ENCODE peak calls at places on chromosomes 2 and 18, in nine cellular contexts. D, G, R, Z, S, V, B, K and A are unnamed samples.

GRCh38 chr18:36187138-36187825 is at the start of gene MOCOS:
- DNase-seq in D (peak), G (no peak), R (no peak), Z (no peak), S (peak), V (peak), B (peak), K (no peak), A (peak)

GRCh38 chr2:60260646-60261296 is 292.7 kb downstream of the BCL11A start:
- DNase-seq in D (no peak), G (no peak), R (no peak), Z (no peak), S (no peak), V (no peak), B (peak), K (no peak), A (no peak)

GRCh38 chr2:235689427-235689853 is 195.6 kb downstream of the AGAP1 start:
- DNase-seq in D (no peak), G (no peak), R (no peak), Z (no peak), S (no peak), V (no peak), B (no peak), K (no peak), A (no peak)

GRCh38 chr2:237209885-237210284 is 124.2 kb downstream of the COPS8 start:
- DNase-seq in D (no peak), G (no peak), R (no peak), Z (no peak), S (no peak), V (no peak), B (no peak), K (no peak), A (no peak)

GRCh38 chr18:23805898-23806297 is 116.6 kb downstream of the LAMA3 start:
- DNase-seq in D (no peak), G (no peak), R (no peak), Z (no peak), S (no peak), V (no peak), B (no peak), K (no peak), A (peak)

GRCh38 chr18:58863539-58864145 is 1.0 kb upstream of the ZNF532 start:
- DNase-seq in D (peak), G (peak), R (no peak), Z (no peak), S (peak), V (peak), B (peak), K (no peak), A (no peak)

GRCh38 chr2:239039479-239039861 is 191.6 kb downstream of the TWIST2 start:
- DNase-seq in D (no peak), G (no peak), R (no peak), Z (no peak), S (no peak), V (no peak), B (no peak), K (no peak), A (no peak)

GRCh38 chr2:36380624-36381481 is 25.3 kb downstream of the CRIM1 start:
- DNase-seq in D (no peak), G (no peak), R (no peak), Z (no peak), S (peak), V (no peak), B (peak), K (no peak), A (no peak)